ENCODE peak calls at places on chromosomes 2 and 18, in ten cellular contexts. Q, W, C, O, S, V, B, K, A and N are unnamed samples. For H3K4me1, the result is how much of the 10 kb centered on the place peaks cover.

GRCh38 chr18:48545690-48546365 is 7.0 kb downstream of the CTIF start:
- DNase-seq in O (peak), S (peak), Q (peak), B (peak), C (no peak), K (peak), W (no peak), V (peak), A (peak), N (peak)

GRCh38 chr18:23311346-23312103 is 141.6 kb upstream of the RIOK3 start:
- DNase-seq in A (peak), C (no peak), W (no peak), O (no peak), Q (no peak), S (no peak), K (no peak), V (peak), B (no peak), N (peak)

GRCh38 chr18:52723456-52724065 is 383.6 kb downstream of the DCC start:
- DNase-seq in S (no peak), Q (no peak), V (no peak), K (no peak), C (no peak), O (no peak), W (no peak), B (no peak), A (no peak), N (no peak)

GRCh38 chr2:173909846-173910245 is 55.3 kb downstream of the SP3 start:
- DNase-seq in B (no peak), C (no peak), Q (no peak), K (no peak), S (no peak), W (no peak), V (no peak), O (no peak), A (no peak), N (no peak)

GRCh38 chr18:39235118-39235719 is 1669.6 kb upstream of the CELF4 start:
- DNase-seq in W (no peak), B (no peak), S (no peak), K (no peak), V (no peak), O (no peak), Q (no peak), C (no peak), A (no peak), N (no peak)

GRCh38 chr2:219560037-219560892 is 11.1 kb downstream of the OBSL1 start:
- DNase-seq in K (no peak), S (no peak), Q (no peak), B (peak), A (no peak), C (no peak), W (no peak), V (no peak), O (no peak), N (peak)

GRCh38 chr2:124810132-124810531 is 785.0 kb downstream of the CNTNAP5 start:
- DNase-seq in S (no peak), V (no peak), B (no peak), O (no peak), C (no peak), W (no peak), A (no peak), K (peak), Q (peak), N (no peak)

GRCh38 chr2:177161741-177162440 is 50.7 kb upstream of the HNRNPA3 start:
- DNase-seq in C (no peak), O (no peak), V (peak), Q (no peak), S (no peak), A (no peak), W (no peak), K (peak), B (no peak), N (no peak)

GRCh38 chr2:49812730-49813129 is 658.4 kb upstream of the FSHR start:
- DNase-seq in V (no peak), W (no peak), K (no peak), A (no peak), Q (no peak), O (no peak), C (no peak), B (no peak), S (no peak), N (no peak)

GRCh38 chr2:179650420-179650819 is 211.0 kb downstream of the ZNF385B start:
- DNase-seq in Q (no peak), W (no peak), B (no peak), O (no peak), K (no peak), C (no peak), S (no peak), A (no peak), V (no peak), N (no peak)

GRCh38 chr2:131105950-131106801 is 1.0 kb downstream of the PLEKHB2 start:
- DNase-seq in C (peak), S (peak), Q (peak), A (no peak), V (peak), O (no peak), W (peak), K (peak), B (peak), N (no peak)

GRCh38 chr2:119678021-119678656 is 862 bp upstream of the TMEM177 start:
- DNase-seq in B (no peak), S (peak), K (no peak), Q (peak), A (no peak), W (no peak), V (no peak), O (no peak), C (peak), N (no peak)

GRCh38 chr2:204475403-204475802 is 69.9 kb upstream of the PARD3B start:
- DNase-seq in K (no peak), B (no peak), O (no peak), C (no peak), W (no peak), A (no peak), V (no peak), Q (no peak), S (no peak), N (no peak)

GRCh38 chr18:7021994-7022840 is 95.4 kb downstream of the LAMA1 start:
- DNase-seq in S (peak), W (no peak), A (peak), V (peak), C (no peak), B (no peak), O (no peak), K (peak), Q (peak), N (no peak)

GRCh38 chr2:233021771-233022170 is 8.7 kb upstream of the NGEF start:
- DNase-seq in O (no peak), S (peak), K (peak), C (peak), Q (no peak), A (no peak), W (no peak), V (no peak), B (no peak), N (no peak)

GRCh38 chr18:22084547-22084946 is 84.8 kb upstream of the GATA6 start:
- DNase-seq in W (no peak), K (no peak), A (no peak), O (no peak), Q (peak), S (peak), V (no peak), C (no peak), B (no peak), N (no peak)

GRCh38 chr18:6874316-6874715 is 144.8 kb downstream of the ARHGAP28 start:
- DNase-seq in K (no peak), A (no peak), Q (no peak), O (no peak), W (no peak), V (peak), S (no peak), C (no peak), B (no peak), N (no peak)

GRCh38 chr2:131092409-131093065 is 723 bp downstream of the FAM168B start:
- DNase-seq in Q (no peak), S (peak), C (no peak), A (no peak), O (no peak), V (peak), K (no peak), B (no peak), W (no peak), N (no peak)

GRCh38 chr2:1427086-1427485 is 13.8 kb downstream of the TPO start:
- DNase-seq in V (no peak), C (no peak), A (no peak), S (no peak), B (no peak), K (no peak), Q (no peak), O (no peak), W (no peak), N (no peak)

GRCh38 chr2:101038455-101039255 is 36.6 kb downstream of the RPL31 start:
- DNase-seq in S (no peak), W (no peak), B (no peak), K (peak), A (no peak), V (peak), Q (peak), O (no peak), C (no peak), N (no peak)

GRCh38 chr2:196971574-196972279 is 45.2 kb upstream of the PGAP1 start:
- DNase-seq in B (no peak), W (no peak), A (no peak), Q (no peak), C (no peak), V (no peak), O (no peak), S (no peak), K (no peak), N (no peak)

GRCh38 chr2:105248316-105249070 is 7.0 kb downstream of the GPR45 start:
- DNase-seq in A (no peak), O (no peak), W (no peak), V (no peak), C (no peak), B (no peak), S (no peak), K (peak), Q (no peak), N (no peak)

GRCh38 chr2:1816414-1816911 is 72.1 kb upstream of the PXDN start:
- DNase-seq in C (no peak), W (no peak), Q (peak), A (peak), O (peak), V (no peak), S (no peak), K (no peak), B (peak), N (no peak)

GRCh38 chr2:11292464-11293255 is 51.8 kb downstream of the ROCK2 start:
- DNase-seq in C (no peak), K (peak), Q (no peak), S (no peak), B (no peak), A (no peak), V (peak), W (no peak), O (no peak), N (no peak)

GRCh38 chr2:39723946-39724827 is 54.9 kb downstream of the THUMPD2 start:
- DNase-seq in K (no peak), B (no peak), Q (no peak), A (no peak), S (no peak), O (no peak), W (no peak), V (no peak), C (no peak), N (no peak)

GRCh38 chr2:102736607-102737409 is 25.0 kb upstream of the TMEM182 start:
- DNase-seq in C (peak), B (peak), A (peak), V (peak), W (peak), K (peak), S (peak), Q (peak), O (peak), N (peak)

GRCh38 chr2:122451040-122451439 is 695.6 kb downstream of the TSN start:
- DNase-seq in W (no peak), O (no peak), Q (no peak), A (no peak), K (peak), C (no peak), B (no peak), V (peak), S (no peak), N (no peak)

GRCh38 chr18:50111398-50111797 is 83.5 kb downstream of the MYO5B start:
- DNase-seq in V (no peak), W (no peak), S (no peak), O (no peak), B (no peak), C (no peak), Q (no peak), K (no peak), A (no peak), N (no peak)

GRCh38 chr2:118090387-118091139 is 2.3 kb downstream of the INSIG2 start:
- DNase-seq in C (no peak), O (no peak), A (no peak), Q (no peak), W (no peak), S (no peak), B (no peak), V (peak), K (no peak), N (no peak)
- TF ChIP-seq POLR2AphosphoS5 in C (no peak), O (no peak), A (no peak), Q (no peak), W (no peak), S (no peak), B (no peak), V (no peak), K (no peak), N (no peak)

DNA sequence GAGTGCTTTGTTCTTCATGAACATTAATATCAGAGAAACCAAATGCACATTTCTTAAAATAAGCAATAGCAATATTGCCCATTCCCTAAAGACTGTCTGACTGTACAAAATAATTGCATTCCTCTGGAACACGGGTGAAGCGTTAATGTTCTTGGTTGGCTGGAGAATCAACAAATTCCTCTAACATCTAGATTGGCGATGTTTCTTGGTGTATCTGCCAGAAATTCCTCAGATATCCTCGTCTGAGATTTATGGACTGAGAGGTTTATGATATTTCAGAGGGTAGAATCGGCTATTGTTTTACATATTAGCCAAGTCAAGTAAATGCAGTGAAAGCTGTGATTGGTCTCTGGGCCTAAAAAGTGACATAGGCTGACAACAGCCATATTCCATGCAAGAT is 27.1 kb upstream of the SPTBN1 start:
- DNase-seq in O (no peak), W (no peak), B (no peak), K (no peak), A (no peak), Q (no peak), V (peak), S (no peak), C (no peak), N (no peak)
- H3K4me1 ChIP-seq in O (under half), W (under half), B (under half), K (under half), A (under half), Q (under half), V (under half), S (under half), C (under half), N (half or more)

GRCh38 chr18:5693637-5694175 is 149.9 kb upstream of the EPB41L3 start:
- DNase-seq in S (no peak), V (no peak), C (no peak), O (no peak), K (no peak), W (no peak), A (no peak), B (no peak), Q (no peak), N (no peak)
- H3K27ac ChIP-seq in S (no peak), V (no peak), C (no peak), O (no peak), K (no peak), W (no peak), A (no peak), B (no peak), Q (no peak), N (no peak)

GRCh38 chr2:73253400-73253799 is 19.3 kb downstream of the CCT7 start:
- DNase-seq in V (no peak), B (no peak), W (no peak), A (no peak), Q (no peak), K (no peak), C (no peak), O (no peak), S (no peak), N (no peak)

GRCh38 chr2:73253901-73254300 is 19.8 kb downstream of the CCT7 start:
- DNase-seq in Q (no peak), W (no peak), O (no peak), C (no peak), A (no peak), K (peak), B (no peak), V (no peak), S (no peak), N (no peak)

GRCh38 chr2:73255907-73256617 is 22.0 kb downstream of the CCT7 start:
- DNase-seq in W (no peak), V (no peak), K (no peak), S (no peak), O (no peak), C (no peak), B (no peak), Q (no peak), A (no peak), N (no peak)

GRCh38 chr2:73255007-73255644 is 21.0 kb downstream of the CCT7 start:
- DNase-seq in Q (no peak), A (no peak), O (no peak), S (no peak), K (no peak), B (no peak), C (no peak), W (no peak), V (no peak), N (no peak)

DNA sequence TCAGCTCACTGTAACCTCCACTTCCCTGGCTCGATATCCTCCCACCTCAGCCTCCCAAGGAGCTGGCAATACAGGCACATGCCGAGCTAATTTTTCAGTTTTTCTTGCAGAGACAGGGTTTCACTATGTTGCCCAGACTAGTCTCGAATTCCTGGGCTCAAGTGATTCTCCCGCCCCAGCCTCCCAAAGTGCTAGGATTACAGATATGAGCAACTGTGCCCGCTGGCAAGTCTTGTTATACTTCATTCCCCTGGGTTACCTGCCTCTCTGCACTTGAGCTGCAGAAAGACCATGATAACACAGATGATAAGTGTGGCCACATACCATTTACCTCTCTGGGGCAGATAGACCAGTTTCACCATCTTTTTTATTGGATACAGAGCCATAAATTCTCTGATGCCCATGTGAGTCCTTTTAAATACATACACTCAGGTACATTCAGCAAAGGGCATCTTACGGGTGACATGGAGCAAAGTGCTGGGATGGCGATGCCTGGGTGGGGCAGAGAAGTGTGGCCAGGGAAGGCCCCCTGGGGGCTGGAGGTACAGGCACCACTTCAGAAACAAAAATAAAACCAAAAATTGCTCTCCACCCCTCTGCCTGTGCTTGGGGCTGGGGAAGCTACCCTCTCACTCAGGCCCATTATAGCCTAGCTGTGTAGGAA is 20.4 kb downstream of the CCT7 start:
- DNase-seq in Q (no peak), V (no peak), O (no peak), C (no peak), B (no peak), A (peak), W (no peak), S (no peak), K (no peak), N (no peak)
- TF ChIP-seq POLR2AphosphoS5 in Q (no peak), V (peak), O (no peak), C (no peak), B (no peak), A (peak), W (no peak), S (no peak), K (no peak), N (no peak)

GRCh38 chr2:235543126-235543750 is 49.4 kb downstream of the AGAP1 start:
- DNase-seq in A (no peak), S (peak), C (peak), Q (peak), O (no peak), V (no peak), B (peak), W (no peak), K (peak), N (no peak)

GRCh38 chr2:235541838-235542549 is 48.2 kb downstream of the AGAP1 start:
- DNase-seq in W (no peak), C (peak), B (peak), K (no peak), A (peak), S (no peak), Q (peak), V (no peak), O (no peak), N (no peak)

GRCh38 chr2:235543851-235544686 is 50.2 kb downstream of the AGAP1 start:
- DNase-seq in V (no peak), Q (peak), W (no peak), K (no peak), B (peak), O (no peak), S (no peak), C (peak), A (no peak), N (no peak)

GRCh38 chr2:235541016-235541415 is 47.2 kb downstream of the AGAP1 start:
- DNase-seq in O (no peak), S (no peak), A (peak), W (no peak), C (no peak), V (no peak), B (no peak), Q (peak), K (no peak), N (no peak)

GRCh38 chr2:235542728-235543125 is 48.9 kb downstream of the AGAP1 start:
- DNase-seq in K (no peak), V (no peak), A (peak), W (no peak), B (peak), C (peak), O (no peak), S (peak), Q (peak), N (no peak)
- H3K4me1 ChIP-seq in K (under half), V (under half), A (under half), W (under half), B (under half), C (under half), O (under half), S (under half), Q (half or more), N (under half)

GRCh38 chr18:59691996-59692395 is 5.2 kb downstream of the CCBE1 start:
- DNase-seq in B (no peak), K (no peak), W (no peak), C (no peak), V (no peak), Q (no peak), O (no peak), A (no peak), S (no peak), N (no peak)

GRCh38 chr18:59686260-59686659 is 11.0 kb downstream of the CCBE1 start:
- DNase-seq in S (no peak), W (no peak), C (no peak), A (no peak), Q (no peak), O (peak), B (no peak), K (no peak), V (no peak), N (no peak)

GRCh38 chr18:59694824-59695223 is 2.4 kb downstream of the CCBE1 start:
- DNase-seq in W (no peak), B (no peak), S (no peak), Q (no peak), K (no peak), C (no peak), A (no peak), O (no peak), V (no peak), N (no peak)

GRCh38 chr18:59691046-59691395 is 6.2 kb downstream of the CCBE1 start:
- DNase-seq in O (no peak), S (no peak), W (no peak), K (no peak), C (no peak), Q (no peak), V (no peak), B (no peak), A (no peak), N (no peak)

DNA sequence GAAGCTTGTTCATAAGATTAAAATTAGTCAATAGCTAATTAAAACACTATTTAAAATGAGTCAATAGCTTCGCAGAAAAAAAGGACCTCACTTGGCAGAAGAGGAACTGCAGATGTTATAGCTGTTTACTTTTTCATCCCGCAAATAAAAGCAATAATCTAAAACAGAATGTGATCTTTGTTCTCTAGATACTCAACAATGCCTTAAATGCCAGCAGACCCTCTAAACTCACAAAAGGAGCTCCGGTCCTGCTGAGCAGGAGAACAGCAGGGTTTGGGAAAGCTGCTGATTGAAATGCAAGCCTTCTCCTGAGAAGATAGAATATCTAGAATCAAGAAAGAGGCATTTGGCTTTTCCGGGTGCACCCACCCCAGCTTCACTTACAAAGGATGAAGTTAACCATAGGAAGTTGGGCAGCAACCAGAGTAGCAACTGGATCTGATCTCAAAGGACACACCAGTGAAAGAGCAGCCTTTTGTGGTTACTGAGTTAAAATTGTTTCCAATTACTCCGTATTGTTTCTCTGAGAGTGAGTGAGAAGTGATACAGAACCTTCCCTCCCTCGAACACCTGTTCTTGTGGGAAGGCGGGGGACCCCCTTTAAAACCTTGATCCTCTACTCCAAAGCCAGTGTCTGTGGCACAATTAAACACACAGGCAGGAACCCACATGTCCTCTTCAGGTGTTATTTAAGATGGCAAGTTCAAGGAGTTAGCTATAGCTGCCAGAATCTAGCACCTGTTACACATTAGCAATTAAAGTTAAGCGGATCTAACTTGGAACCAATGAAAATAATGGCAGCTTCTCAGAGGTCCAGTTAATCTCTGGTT is 6.8 kb downstream of the CCBE1 start:
- DNase-seq in Q (no peak), W (no peak), A (no peak), C (no peak), S (no peak), V (no peak), K (no peak), B (no peak), O (no peak), N (no peak)
- H3K27ac ChIP-seq in Q (peak), W (no peak), A (no peak), C (no peak), S (no peak), V (no peak), K (no peak), B (no peak), O (peak), N (no peak)